ENCODE peak calls at places on chromosomes 11 and 22, in six cellular contexts. One of them, this sample, is unnamed.

GRCh38 chr11:11806586-11806985 is 35.2 kb upstream of the USP47 start:
- DNase-seq in mesenchymal stem cell: no peak
- DNase-seq in mesendoderm: no peak
- DNase-seq in trophoblast cell: no peak
- DNase-seq in IMR-90: no peak
- DNase-seq in H1: no peak
- DNase-seq in this sample: no peak

GRCh38 chr11:10002221-10002620 is 291.8 kb downstream of the SBF2 start:
- DNase-seq in mesenchymal stem cell: no peak
- DNase-seq in trophoblast cell: no peak
- DNase-seq in H1: no peak
- DNase-seq in IMR-90: no peak
- DNase-seq in mesendoderm: no peak
- DNase-seq in this sample: no peak

GRCh38 chr11:116582621-116583020 is 190.2 kb downstream of the BUD13 start:
- DNase-seq in mesenchymal stem cell: no peak
- DNase-seq in mesendoderm: no peak
- DNase-seq in trophoblast cell: no peak
- DNase-seq in H1: no peak
- DNase-seq in IMR-90: no peak
- DNase-seq in this sample: no peak

GRCh38 chr11:3855808-3856491 is 486 bp downstream of the STIM1 start:
- DNase-seq in mesenchymal stem cell: peak; percentile 51
- DNase-seq in trophoblast cell: peak; percentile 3
- DNase-seq in mesendoderm: peak; percentile 52
- DNase-seq in H1: peak; percentile 63
- DNase-seq in IMR-90: no peak
- DNase-seq in this sample: no peak

GRCh38 chr11:117146521-117146920 is 2.4 kb downstream of the PAFAH1B2 start:
- DNase-seq in mesendoderm: peak; percentile 64
- DNase-seq in trophoblast cell: peak; percentile 59
- DNase-seq in mesenchymal stem cell: peak; percentile 48
- DNase-seq in H1: no peak
- DNase-seq in IMR-90: peak; percentile 53
- DNase-seq in this sample: no peak

GRCh38 chr11:12389676-12390075 is 12.3 kb downstream of the PARVA start:
- DNase-seq in trophoblast cell: peak; percentile 45
- DNase-seq in mesendoderm: no peak
- DNase-seq in IMR-90: no peak
- DNase-seq in H1: no peak
- DNase-seq in mesenchymal stem cell: no peak
- DNase-seq in this sample: no peak

GRCh38 chr11:63518548-63518947 is 12.7 kb downstream of the LGALS12 start:
- DNase-seq in mesendoderm: no peak
- DNase-seq in mesenchymal stem cell: peak; percentile 80
- DNase-seq in H1: no peak
- DNase-seq in IMR-90: peak; percentile 66
- DNase-seq in trophoblast cell: no peak
- DNase-seq in this sample: no peak

GRCh38 chr11:65224939-65225283 is 36.9 kb upstream of the POLA2 start:
- DNase-seq in IMR-90: peak; percentile 79
- DNase-seq in trophoblast cell: peak; percentile 48
- DNase-seq in mesenchymal stem cell: peak; percentile 88
- DNase-seq in H1: no peak
- DNase-seq in mesendoderm: peak; percentile 75
- DNase-seq in this sample: no peak

GRCh38 chr11:71537537-71537936 is 288 bp upstream of the KRTAP5-8 start:
- DNase-seq in IMR-90: no peak
- DNase-seq in H1: peak; percentile 40
- DNase-seq in mesenchymal stem cell: no peak
- DNase-seq in trophoblast cell: no peak
- DNase-seq in mesendoderm: no peak
- DNase-seq in this sample: no peak

GRCh38 chr11:56948991-56949390 is 39.7 kb upstream of the OR5AK2 start:
- DNase-seq in mesendoderm: no peak
- DNase-seq in trophoblast cell: no peak
- DNase-seq in IMR-90: no peak
- DNase-seq in mesenchymal stem cell: no peak
- DNase-seq in H1: no peak
- DNase-seq in this sample: no peak

GRCh38 chr22:40668611-40669390 is 10.5 kb upstream of the MCHR1 start:
- DNase-seq in H1: no peak
- DNase-seq in mesendoderm: peak; percentile 72
- DNase-seq in trophoblast cell: peak; percentile 66
- DNase-seq in mesenchymal stem cell: peak; percentile 95
- DNase-seq in IMR-90: peak; percentile 89
- DNase-seq in this sample: no peak

GRCh38 chr22:20239063-20239950 is 28.8 kb downstream of the RTN4R start:
- DNase-seq in mesenchymal stem cell: no peak
- DNase-seq in H1: no peak
- DNase-seq in mesendoderm: no peak
- DNase-seq in trophoblast cell: no peak
- DNase-seq in IMR-90: peak; percentile 17
- DNase-seq in this sample: no peak

GRCh38 chr22:45612451-45612901 is 59.2 kb upstream of the ATXN10 start:
- DNase-seq in trophoblast cell: peak; percentile 59
- DNase-seq in mesendoderm: no peak
- DNase-seq in IMR-90: peak; percentile 80
- DNase-seq in H1: no peak
- DNase-seq in mesenchymal stem cell: no peak
- DNase-seq in this sample: no peak

GRCh38 chr11:83938148-83938547 is 652.0 kb upstream of the CCDC90B start:
- DNase-seq in H1: no peak
- DNase-seq in mesenchymal stem cell: no peak
- DNase-seq in IMR-90: no peak
- DNase-seq in mesendoderm: no peak
- DNase-seq in trophoblast cell: no peak
- DNase-seq in this sample: no peak

GRCh38 chr11:93577291-93577690 is 34.1 kb upstream of the SMCO4 start:
- DNase-seq in mesenchymal stem cell: no peak
- DNase-seq in mesendoderm: no peak
- DNase-seq in trophoblast cell: no peak
- DNase-seq in H1: no peak
- DNase-seq in IMR-90: peak; percentile 36
- DNase-seq in this sample: no peak

GRCh38 chr11:12831471-12832202 is 157.4 kb downstream of the TEAD1 start:
- DNase-seq in mesenchymal stem cell: no peak
- DNase-seq in H1: no peak
- DNase-seq in trophoblast cell: peak; percentile 53
- DNase-seq in mesendoderm: no peak
- DNase-seq in IMR-90: peak; percentile 28
- DNase-seq in this sample: no peak

GRCh38 chr11:117579148-117579547 is 217.9 kb downstream of the DSCAML1 start:
- DNase-seq in trophoblast cell: no peak
- DNase-seq in IMR-90: no peak
- DNase-seq in mesendoderm: no peak
- DNase-seq in mesenchymal stem cell: no peak
- DNase-seq in H1: no peak
- DNase-seq in this sample: no peak

GRCh38 chr11:67367014-67367835 is 6.2 kb downstream of the CLCF1 start:
- DNase-seq in trophoblast cell: no peak
- DNase-seq in IMR-90: no peak
- DNase-seq in mesenchymal stem cell: no peak
- DNase-seq in mesendoderm: no peak
- DNase-seq in H1: no peak
- DNase-seq in this sample: no peak

GRCh38 chr11:65558785-65559509 is 788 bp upstream of the LTBP3 start:
- DNase-seq in IMR-90: peak; percentile 33
- DNase-seq in mesenchymal stem cell: no peak
- DNase-seq in mesendoderm: no peak
- DNase-seq in trophoblast cell: no peak
- DNase-seq in H1: no peak
- DNase-seq in this sample: no peak

GRCh38 chr11:96708469-96708868 is 318.7 kb downstream of the JRKL start:
- DNase-seq in trophoblast cell: no peak
- DNase-seq in H1: no peak
- DNase-seq in mesendoderm: no peak
- DNase-seq in mesenchymal stem cell: peak; percentile 25
- DNase-seq in IMR-90: no peak
- DNase-seq in this sample: no peak

GRCh38 chr22:33747576-33748180 is 172.6 kb downstream of the LARGE1 start:
- DNase-seq in mesendoderm: no peak
- DNase-seq in H1: no peak
- DNase-seq in IMR-90: no peak
- DNase-seq in mesenchymal stem cell: no peak
- DNase-seq in trophoblast cell: no peak
- DNase-seq in this sample: no peak

GRCh38 chr11:42066113-42066512 is 606.7 kb upstream of the LRRC4C start:
- DNase-seq in mesenchymal stem cell: no peak
- DNase-seq in IMR-90: no peak
- DNase-seq in trophoblast cell: no peak
- DNase-seq in H1: no peak
- DNase-seq in mesendoderm: peak; percentile 51
- DNase-seq in this sample: no peak

GRCh38 chr11:63277345-63277943 is 34.0 kb upstream of the SLC22A25 start:
- DNase-seq in mesenchymal stem cell: no peak
- DNase-seq in mesendoderm: peak; percentile 43
- DNase-seq in IMR-90: no peak
- DNase-seq in H1: no peak
- DNase-seq in trophoblast cell: no peak
- DNase-seq in this sample: no peak

GRCh38 chr11:117096140-117096972 is 1.9 kb downstream of the SIK3 start:
- DNase-seq in IMR-90: no peak
- DNase-seq in H1: peak; percentile 51
- DNase-seq in mesenchymal stem cell: peak; percentile 50
- DNase-seq in mesendoderm: peak; percentile 90
- DNase-seq in trophoblast cell: peak; percentile 45
- DNase-seq in this sample: no peak

GRCh38 chr11:66969584-66970205 is 5.4 kb upstream of the C11orf86 start:
- DNase-seq in trophoblast cell: no peak
- DNase-seq in mesenchymal stem cell: peak; percentile 67
- DNase-seq in mesendoderm: peak; percentile 28
- DNase-seq in IMR-90: peak; percentile 87
- DNase-seq in H1: no peak
- DNase-seq in this sample: no peak

GRCh38 chr11:65554057-65554818 is 3.9 kb downstream of the LTBP3 start:
- DNase-seq in IMR-90: no peak
- DNase-seq in H1: no peak
- DNase-seq in trophoblast cell: no peak
- DNase-seq in mesendoderm: no peak
- DNase-seq in mesenchymal stem cell: no peak
- DNase-seq in this sample: no peak

GRCh38 chr11:67375320-67376021 is 2.1 kb upstream of the CLCF1 start:
- DNase-seq in trophoblast cell: no peak
- DNase-seq in IMR-90: no peak
- DNase-seq in mesenchymal stem cell: no peak
- DNase-seq in mesendoderm: no peak
- DNase-seq in H1: peak; percentile 62
- DNase-seq in this sample: no peak

GRCh38 chr22:41302016-41302767 is 867 bp downstream of the ZC3H7B start:
- DNase-seq in H1: peak; percentile 69
- DNase-seq in IMR-90: no peak
- DNase-seq in trophoblast cell: no peak
- DNase-seq in mesendoderm: peak; percentile 34
- DNase-seq in mesenchymal stem cell: peak; percentile 18
- DNase-seq in this sample: peak; percentile 43

GRCh38 chr22:39508393-39508792 is 6.3 kb downstream of the MIEF1 start:
- DNase-seq in trophoblast cell: no peak
- DNase-seq in H1: no peak
- DNase-seq in IMR-90: no peak
- DNase-seq in mesendoderm: no peak
- DNase-seq in mesenchymal stem cell: no peak
- DNase-seq in this sample: no peak
- H3K36me3 ChIP-seq in trophoblast cell: peaks cover 67% of the 10 kb centered on the region
- H3K36me3 ChIP-seq in H1: peaks cover 72% of the 10 kb centered on the region
- H3K36me3 ChIP-seq in IMR-90: peaks cover 61% of the 10 kb centered on the region
- H3K36me3 ChIP-seq in mesendoderm: peaks cover 35% of the 10 kb centered on the region
- H3K36me3 ChIP-seq in mesenchymal stem cell: peaks cover 88% of the 10 kb centered on the region
- H3K36me3 ChIP-seq in this sample: peaks cover 95% of the 10 kb centered on the region

GRCh38 chr11:119419834-119420492 is 3.0 kb downstream of the THY1 start:
- DNase-seq in mesendoderm: no peak
- DNase-seq in trophoblast cell: no peak
- DNase-seq in IMR-90: no peak
- DNase-seq in H1: no peak
- DNase-seq in mesenchymal stem cell: no peak
- DNase-seq in this sample: no peak
- H3K4me3 ChIP-seq in mesendoderm: no peak overlapping the region
- H3K4me3 ChIP-seq in trophoblast cell: no peak overlapping the region
- H3K4me3 ChIP-seq in IMR-90: no peak overlapping the region
- H3K4me3 ChIP-seq in H1: no peak overlapping the region
- H3K4me3 ChIP-seq in mesenchymal stem cell: peak overlapping the region; percentile 92
- H3K4me3 ChIP-seq in this sample: no peak overlapping the region

GRCh38 chr11:34052036-34052607 is 591 bp downstream of the CAPRIN1 start:
- DNase-seq in trophoblast cell: peak; percentile 77
- DNase-seq in mesendoderm: peak; percentile 92
- DNase-seq in IMR-90: peak; percentile 84
- DNase-seq in mesenchymal stem cell: peak; percentile 86
- DNase-seq in H1: peak; percentile 91
- DNase-seq in this sample: peak; percentile 88

GRCh38 chr11:34051349-34052035 is at the start of gene CAPRIN1:
- DNase-seq in IMR-90: peak; percentile 83
- DNase-seq in trophoblast cell: peak; percentile 79
- DNase-seq in H1: peak; percentile 86
- DNase-seq in mesenchymal stem cell: peak; percentile 86
- DNase-seq in mesendoderm: peak; percentile 97
- DNase-seq in this sample: peak; percentile 89

GRCh38 chr11:34050967-34051348 is 573 bp upstream of the CAPRIN1 start:
- DNase-seq in IMR-90: peak; percentile 30
- DNase-seq in H1: no peak
- DNase-seq in trophoblast cell: no peak
- DNase-seq in mesenchymal stem cell: peak; percentile 71
- DNase-seq in mesendoderm: no peak
- DNase-seq in this sample: no peak

GRCh38 chr11:34053161-34053686 is 1.7 kb downstream of the CAPRIN1 start:
- DNase-seq in IMR-90: peak; percentile 76
- DNase-seq in mesendoderm: peak; percentile 84
- DNase-seq in H1: peak; percentile 67
- DNase-seq in trophoblast cell: no peak
- DNase-seq in mesenchymal stem cell: peak; percentile 87
- DNase-seq in this sample: peak; percentile 54

DNA sequence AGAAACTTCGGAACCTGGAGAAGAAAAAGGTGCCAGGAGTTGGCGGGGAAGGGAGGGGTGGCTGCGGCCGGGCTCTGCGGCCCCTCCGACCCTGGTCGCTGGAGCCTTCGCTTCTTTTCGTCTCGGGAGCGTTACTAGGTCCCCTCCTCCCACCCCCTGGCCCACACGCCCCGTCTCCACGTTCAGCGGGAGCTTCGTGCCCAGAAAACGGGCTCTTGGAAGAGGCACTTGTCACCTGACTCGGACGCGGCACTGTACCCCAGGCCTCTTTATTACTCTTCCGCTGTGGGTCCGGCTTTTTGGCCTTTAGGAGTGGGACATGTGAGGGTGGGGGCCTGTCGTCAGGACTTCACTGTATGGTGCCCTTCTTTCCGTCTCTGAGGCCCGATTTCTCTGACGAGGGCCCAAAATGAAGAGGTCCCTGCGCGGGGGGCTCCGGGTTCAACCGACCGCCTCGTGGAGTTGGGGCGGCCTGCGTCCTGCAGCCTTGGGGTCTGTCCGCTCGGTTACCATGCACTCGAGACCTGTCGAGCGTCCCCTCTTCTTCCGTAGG is 1.2 kb downstream of the CAPRIN1 start:
- DNase-seq in H1: peak; percentile 47
- DNase-seq in trophoblast cell: no peak
- DNase-seq in mesendoderm: peak; percentile 44
- DNase-seq in mesenchymal stem cell: peak; percentile 38
- DNase-seq in IMR-90: no peak
- DNase-seq in this sample: peak; percentile 15
- H2BK120ac ChIP-seq in H1: no peak overlapping the region
- H2BK120ac ChIP-seq in trophoblast cell: peak overlapping the region; percentile 67
- H2BK120ac ChIP-seq in mesendoderm: peak overlapping the region; percentile 89
- H2BK120ac ChIP-seq in mesenchymal stem cell: peak overlapping the region; percentile 71
- H2BK120ac ChIP-seq in IMR-90: peak overlapping the region; percentile 58
- H2BK120ac ChIP-seq in this sample: peak overlapping the region; percentile 96

GRCh38 chr11:68414457-68415221 is 45.9 kb upstream of the PPP6R3 start:
- DNase-seq in H1: no peak
- DNase-seq in mesenchymal stem cell: no peak
- DNase-seq in trophoblast cell: no peak
- DNase-seq in mesendoderm: no peak
- DNase-seq in IMR-90: no peak
- DNase-seq in this sample: no peak
- H3K36me3 ChIP-seq in H1: peaks cover 25% of the 10 kb centered on the region
- H3K36me3 ChIP-seq in mesenchymal stem cell: peaks cover 58% of the 10 kb centered on the region
- H3K36me3 ChIP-seq in trophoblast cell: peaks cover 54% of the 10 kb centered on the region
- H3K36me3 ChIP-seq in mesendoderm: peaks cover 12% of the 10 kb centered on the region
- H3K36me3 ChIP-seq in IMR-90: peaks cover 63% of the 10 kb centered on the region
- H3K36me3 ChIP-seq in this sample: peaks cover 82% of the 10 kb centered on the region